ENCODE peak calls at places on chromosomes 2 and 18, in nine cellular contexts. W, Q, L, F, V, U, H, S and Y are unnamed samples.

GRCh38 chr2:23492941-23493340 is 108.0 kb downstream of the KLHL29 start:
- DNase-seq in Q (no peak), V (no peak), H (no peak), F (no peak), L (no peak), U (no peak), W (peak; percentile 27), S (no peak), Y (peak; percentile 55)

GRCh38 chr2:56448999-56449431 is 265.2 kb downstream of the CCDC85A start:
- DNase-seq in W (peak; percentile 93), Q (no peak), F (no peak), H (no peak), L (no peak), U (peak; percentile 23), V (no peak), S (no peak), Y (peak; percentile 38)

GRCh38 chr2:11569636-11570035 is 35.8 kb downstream of the GREB1 start:
- DNase-seq in S (no peak), L (no peak), F (no peak), U (peak; percentile 10), H (no peak), Q (no peak), V (no peak), W (no peak), Y (no peak)

GRCh38 chr2:229543176-229543873 is 171.0 kb downstream of the DNER start:
- DNase-seq in V (no peak), H (no peak), W (no peak), Q (no peak), L (no peak), U (no peak), S (no peak), F (no peak), Y (no peak)

GRCh38 chr2:190553254-190553653 is 18.7 kb upstream of the NEMP2 start:
- DNase-seq in V (no peak), S (no peak), Q (no peak), L (no peak), F (no peak), U (no peak), H (no peak), W (no peak), Y (no peak)

GRCh38 chr2:232458051-232458660 is 2.2 kb downstream of the ALPI start:
- DNase-seq in V (no peak), L (no peak), W (no peak), Q (no peak), H (no peak), S (no peak), U (no peak), F (no peak), Y (no peak)

GRCh38 chr2:138107288-138107687 is 143.0 kb downstream of the HNMT start:
- DNase-seq in U (no peak), H (no peak), V (no peak), L (no peak), S (no peak), W (no peak), F (no peak), Q (no peak), Y (peak; percentile 46)

GRCh38 chr2:221500501-221501209 is 71.4 kb downstream of the EPHA4 start:
- DNase-seq in W (no peak), L (no peak), F (no peak), H (no peak), Q (no peak), V (no peak), U (no peak), S (peak; percentile 14), Y (no peak)

GRCh38 chr2:218024336-218024735 is 21.5 kb upstream of the TNS1 start:
- DNase-seq in V (peak; percentile 42), F (no peak), L (no peak), U (peak; percentile 9), H (no peak), W (peak; percentile 1), S (no peak), Q (no peak), Y (no peak)

GRCh38 chr18:23226386-23226785 is 91.1 kb downstream of the CABLES1 start:
- DNase-seq in U (no peak), L (no peak), H (no peak), F (no peak), Q (no peak), V (no peak), W (no peak), S (no peak), Y (no peak)

GRCh38 chr2:166375205-166375735 is 474 bp downstream of the SCN9A start:
- DNase-seq in U (no peak), F (no peak), S (no peak), H (no peak), V (no peak), W (peak; percentile 10), Q (no peak), L (no peak), Y (peak; percentile 2)

GRCh38 chr2:145228506-145228905 is 708.6 kb upstream of the ZEB2 start:
- DNase-seq in U (peak; percentile 33), F (no peak), H (no peak), Q (no peak), V (no peak), L (no peak), S (no peak), W (peak; percentile 30), Y (no peak)

GRCh38 chr2:236177604-236177966 is 9.4 kb upstream of the GBX2 start:
- DNase-seq in H (no peak), Q (peak; percentile 59), U (no peak), L (peak; percentile 39), V (no peak), S (peak; percentile 62), F (no peak), W (peak; percentile 24), Y (no peak)

GRCh38 chr2:64325852-64326577 is 127.9 kb upstream of the LGALSL start:
- DNase-seq in H (no peak), F (no peak), W (no peak), Q (no peak), S (no peak), V (no peak), L (no peak), U (no peak), Y (no peak)

GRCh38 chr18:12947355-12948054 is at the start of gene SEH1L:
- DNase-seq in S (peak; percentile 100), W (peak; percentile 99), Q (peak; percentile 98), U (peak; percentile 98), L (peak; percentile 98), H (peak; percentile 98), V (peak; percentile 99), F (peak; percentile 76), Y (peak; percentile 98)

GRCh38 chr18:59820663-59821062 is 79.1 kb upstream of the PMAIP1 start:
- DNase-seq in W (no peak), Q (no peak), H (no peak), L (no peak), S (no peak), U (no peak), F (no peak), V (no peak), Y (no peak)

GRCh38 chr18:59821983-59822382 is 77.8 kb upstream of the PMAIP1 start:
- DNase-seq in S (no peak), U (no peak), V (no peak), H (no peak), F (no peak), Q (no peak), L (no peak), W (no peak), Y (no peak)

GRCh38 chr18:59822612-59823275 is 77.1 kb upstream of the PMAIP1 start:
- DNase-seq in L (no peak), U (no peak), H (no peak), S (no peak), F (no peak), W (no peak), V (no peak), Q (no peak), Y (no peak)

GRCh38 chr18:59818769-59819168 is 81.0 kb upstream of the PMAIP1 start:
- DNase-seq in U (no peak), S (no peak), W (no peak), Q (no peak), F (no peak), V (no peak), L (no peak), H (no peak), Y (no peak)

GRCh38 chr18:59823611-59824195 is 76.1 kb upstream of the PMAIP1 start:
- DNase-seq in V (peak; percentile 66), L (peak; percentile 59), W (peak; percentile 76), H (peak; percentile 68), F (no peak), Q (peak; percentile 73), U (peak; percentile 70), S (peak; percentile 85), Y (peak; percentile 25)
- TF ChIP-seq CTCF in V (peak; percentile 42), L (peak; percentile 94), W (no peak), H (peak; percentile 92), F (peak; percentile 85), Q (peak; percentile 88), U (peak; percentile 73), S (peak; percentile 87), Y (peak; percentile 70)

DNA sequence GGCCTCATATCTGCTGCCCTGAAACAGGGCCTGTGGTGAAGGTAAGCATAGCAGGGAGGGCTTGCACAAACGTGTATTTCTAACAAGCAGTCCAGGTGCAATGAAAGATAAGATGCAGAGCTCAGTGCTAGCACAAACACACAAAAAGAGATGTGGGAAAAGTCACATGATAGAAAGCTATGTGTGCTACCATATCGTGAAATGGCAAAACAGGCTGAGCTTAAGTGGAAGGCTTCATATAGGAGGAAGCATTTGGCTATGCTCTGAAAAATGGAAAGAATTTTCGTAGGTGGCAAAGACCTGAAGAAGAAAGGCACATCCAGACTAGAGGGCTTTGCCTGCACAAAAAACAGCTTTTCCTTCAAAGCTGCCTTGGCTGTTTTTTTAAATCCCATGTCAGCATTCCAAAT is 10.2 kb downstream of the RSAD2 start:
- DNase-seq in U (no peak), H (no peak), F (no peak), L (no peak), S (no peak), W (no peak), Q (no peak), V (no peak), Y (no peak)
- TF ChIP-seq CTCF in U (no peak), H (no peak), F (no peak), L (no peak), S (no peak), W (no peak), Q (no peak), V (no peak), Y (no peak)

DNA sequence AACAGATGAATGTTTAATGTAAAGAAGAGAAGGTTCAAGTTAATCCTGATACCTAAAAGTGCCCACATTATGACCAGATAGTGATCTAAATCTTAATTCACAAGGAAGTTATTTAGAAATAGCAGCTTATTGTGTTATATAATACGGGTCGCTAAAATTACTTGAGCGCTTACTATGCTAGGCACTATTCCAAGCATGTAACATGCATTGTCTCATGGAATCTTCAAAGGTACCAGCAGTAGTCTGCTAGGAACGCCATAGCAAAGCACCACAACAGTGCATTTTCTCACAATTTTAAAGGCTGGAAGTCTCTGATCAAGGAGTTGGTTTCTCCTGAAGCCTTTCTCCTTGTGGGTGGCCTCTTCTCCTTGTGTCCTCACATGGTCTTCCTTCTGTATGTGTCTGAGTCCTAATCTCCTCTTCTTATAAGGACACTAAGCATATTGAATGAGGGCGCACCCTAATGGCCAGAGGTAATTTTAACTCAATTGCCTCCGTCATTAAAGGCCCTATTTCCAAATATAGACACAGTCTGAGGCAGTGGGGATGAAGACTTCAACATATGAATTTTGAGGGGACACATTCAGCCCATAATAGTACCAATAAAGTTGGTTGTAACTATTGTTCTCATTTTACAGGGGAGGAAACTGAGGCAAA is 118.4 kb downstream of the LRRC30 start:
- DNase-seq in U (no peak), Q (no peak), L (no peak), H (no peak), S (no peak), W (no peak), V (no peak), F (no peak), Y (no peak)
- TF ChIP-seq CTCF in U (no peak), Q (no peak), L (no peak), H (no peak), S (no peak), W (no peak), V (no peak), F (no peak), Y (no peak)

GRCh38 chr2:88554189-88554588 is 73.1 kb downstream of the EIF2AK3 start:
- DNase-seq in L (peak; percentile 7), Q (no peak), U (no peak), W (no peak), S (peak; percentile 31), F (no peak), H (no peak), V (no peak), Y (no peak)
- TF ChIP-seq CTCF in L (peak; percentile 55), Q (no peak), U (no peak), W (no peak), S (peak; percentile 3), F (no peak), H (no peak), V (no peak), Y (no peak)